ENCODE peak calls at places on chromosomes 11 and 22, in five cellular contexts. B, W, S, V and R are unnamed samples.

GRCh38 chr22:18111759-18112330 is 1.2 kb downstream of the TUBA8 start:
- DNase-seq in B (no peak), W (no peak), S (no peak), V (no peak), R (no peak)

GRCh38 chr11:76667271-76667818 is 3.2 kb downstream of the LRRC32 start:
- DNase-seq in B (no peak), W (no peak), S (no peak), V (no peak), R (no peak)

GRCh38 chr11:70614034-70614681 is 215.8 kb downstream of the CTTN start:
- DNase-seq in B (no peak), W (no peak), S (no peak), V (no peak), R (no peak)

GRCh38 chr11:46293616-46294015 is 16.2 kb downstream of the CREB3L1 start:
- DNase-seq in B (no peak), W (no peak), S (no peak), V (peak), R (no peak)

GRCh38 chr11:85771568-85771967 is 39.4 kb downstream of the SYTL2 start:
- DNase-seq in B (no peak), W (no peak), S (no peak), V (no peak), R (no peak)

GRCh38 chr11:116502641-116503061 is 270.1 kb downstream of the BUD13 start:
- DNase-seq in B (no peak), W (no peak), S (no peak), V (no peak), R (no peak)

GRCh38 chr11:130315354-130315970 is 745 bp upstream of the ZBTB44 start:
- DNase-seq in B (peak), W (peak), S (peak), V (no peak), R (no peak)

GRCh38 chr22:22941831-22942510 is 54.4 kb downstream of the IGLL5 start:
- DNase-seq in B (no peak), W (no peak), S (peak), V (no peak), R (no peak)

GRCh38 chr22:20405931-20406685 is 12.2 kb downstream of the ZNF74 start:
- DNase-seq in B (no peak), W (no peak), S (no peak), V (no peak), R (no peak)

GRCh38 chr11:2451336-2451735 is 6.5 kb downstream of the KCNQ1 start:
- DNase-seq in B (no peak), W (no peak), S (peak), V (no peak), R (no peak)

GRCh38 chr22:22720724-22721261 is 76.4 kb downstream of the GGTLC2 start:
- DNase-seq in B (no peak), W (no peak), S (no peak), V (no peak), R (peak)